ENCODE peak calls at places on chromosomes 7 and 10, in five cellular contexts. D, Z, S, I and J are unnamed samples.

GRCh38 chr7:29146082-29146706 is at the start of gene CPVL:
- DNase-seq in D (no peak), Z (no peak), S (no peak), I (no peak), J (peak)

GRCh38 chr10:94673614-94674321 is 9.8 kb upstream of the CYP2C18 start:
- DNase-seq in D (peak), Z (no peak), S (no peak), I (no peak), J (no peak)

GRCh38 chr10:132942101-132942739 is at the start of gene CFAP46:
- DNase-seq in D (peak), Z (no peak), S (no peak), I (no peak), J (no peak)

GRCh38 chr10:489335-489734 is 200.1 kb downstream of the DIP2C start:
- DNase-seq in D (no peak), Z (no peak), S (no peak), I (no peak), J (no peak)

GRCh38 chr7:24406053-24406561 is 122.1 kb downstream of the NPY start:
- DNase-seq in D (peak), Z (no peak), S (no peak), I (no peak), J (no peak)

GRCh38 chr7:471866-472639 is 47.6 kb downstream of the PDGFA start:
- DNase-seq in D (peak), Z (no peak), S (no peak), I (no peak), J (peak)

GRCh38 chr7:40850017-40850416 is 715.2 kb downstream of the SUGCT start:
- DNase-seq in D (peak), Z (no peak), S (no peak), I (no peak), J (no peak)

GRCh38 chr7:137932881-137933269 is 69.0 kb downstream of the CREB3L2 start:
- DNase-seq in D (peak), Z (no peak), S (no peak), I (no peak), J (no peak)